ENCODE peak calls at places on chromosomes 13 and 19, in four cellular contexts. X, R, Q and U are unnamed samples.

GRCh38 chr19:8615813-8616596 is 5.5 kb upstream of the ADAMTS10 start:
- DNase-seq in X (peak), R (peak), Q (peak), U (peak)

GRCh38 chr13:30998548-30999140 is 66.2 kb downstream of the TEX26 start:
- DNase-seq in X (no peak), R (no peak), Q (no peak), U (no peak)

GRCh38 chr19:13001502-13002388 is 6.5 kb downstream of the NFIX start:
- DNase-seq in X (peak), R (no peak), Q (no peak), U (peak)

GRCh38 chr19:5632657-5633056 is 9.8 kb downstream of the SAFB start:
- DNase-seq in X (no peak), R (no peak), Q (no peak), U (no peak)

GRCh38 chr19:10256970-10257615 is 5.1 kb downstream of the MRPL4 start:
- DNase-seq in X (no peak), R (no peak), Q (no peak), U (no peak)

GRCh38 chr13:64551755-64552154 is 2678.4 kb downstream of the PCDH9 start:
- DNase-seq in X (no peak), R (peak), Q (no peak), U (no peak)

GRCh38 chr13:64471916-64472315 is 2758.2 kb downstream of the PCDH9 start:
- DNase-seq in X (no peak), R (peak), Q (no peak), U (no peak)

GRCh38 chr19:31297991-31298390 is 51.2 kb downstream of the TSHZ3 start:
- DNase-seq in X (no peak), R (no peak), Q (no peak), U (no peak)

GRCh38 chr19:23254141-23254910 is 4.1 kb upstream of the ZNF724 start:
- DNase-seq in X (no peak), R (no peak), Q (no peak), U (no peak)

GRCh38 chr13:113402471-113403254 is 38.7 kb upstream of the GRTP1 start:
- DNase-seq in X (peak), R (no peak), Q (no peak), U (no peak)

GRCh38 chr13:75258159-75258782 is 223.7 kb downstream of the TBC1D4 start:
- DNase-seq in X (no peak), R (peak), Q (no peak), U (no peak)

GRCh38 chr19:38877781-38878574 is at the start of gene RINL:
- DNase-seq in X (peak), R (no peak), Q (peak), U (no peak)

GRCh38 chr19:34666200-34666957 is 10.6 kb downstream of the SCGB2B2 start:
- DNase-seq in X (no peak), R (no peak), Q (no peak), U (no peak)

GRCh38 chr13:39410089-39410901 is 192.7 kb downstream of the LHFPL6 start:
- DNase-seq in X (no peak), R (no peak), Q (no peak), U (no peak)

GRCh38 chr13:113820813-113821651 is 42.8 kb downstream of the GAS6 start:
- DNase-seq in X (peak), R (peak), Q (no peak), U (peak)

GRCh38 chr13:83943530-83944279 is 61.4 kb upstream of the SLITRK1 start:
- DNase-seq in X (no peak), R (no peak), Q (no peak), U (no peak)

GRCh38 chr13:37701972-37702371 is 103.4 kb upstream of the POSTN start:
- DNase-seq in X (no peak), R (peak), Q (no peak), U (no peak)

GRCh38 chr13:105820415-105820814 is 715.0 kb downstream of the EFNB2 start:
- DNase-seq in X (no peak), R (no peak), Q (no peak), U (no peak)

GRCh38 chr13:52892925-52893324 is 44.5 kb upstream of the PCDH8 start:
- DNase-seq in X (no peak), R (no peak), Q (no peak), U (no peak)

GRCh38 chr19:2610637-2611482 is 91.6 kb downstream of the GNG7 start:
- DNase-seq in X (peak), R (peak), Q (peak), U (peak)

GRCh38 chr19:32824906-32825608 is 44.5 kb downstream of the SLC7A9 start:
- DNase-seq in X (no peak), R (no peak), Q (no peak), U (no peak)

GRCh38 chr13:32910530-32910929 is 105.7 kb upstream of the KL start:
- DNase-seq in X (no peak), R (no peak), Q (no peak), U (no peak)

GRCh38 chr13:79987761-79988160 is 353.2 kb downstream of the SPRY2 start:
- DNase-seq in X (no peak), R (no peak), Q (no peak), U (no peak)

GRCh38 chr19:17076539-17076919 is 952 bp downstream of the MYO9B start:
- DNase-seq in X (no peak), R (peak), Q (no peak), U (no peak)

GRCh38 chr13:46354143-46355087 is 32.6 kb downstream of the RUBCNL start:
- DNase-seq in X (no peak), R (peak), Q (no peak), U (no peak)

GRCh38 chr13:47672982-47673670 is 327.9 kb downstream of the SUCLA2 start:
- DNase-seq in X (no peak), R (peak), Q (no peak), U (no peak)

GRCh38 chr19:12126707-12127106 is 13.4 kb downstream of the ZNF20 start:
- DNase-seq in X (no peak), R (no peak), Q (no peak), U (no peak)

GRCh38 chr19:53101518-53101917 is 1.7 kb downstream of the ZNF160 start:
- DNase-seq in X (no peak), R (peak), Q (no peak), U (no peak)

GRCh38 chr19:6711078-6711361 is 9.4 kb downstream of the C3 start:
- DNase-seq in X (no peak), R (no peak), Q (no peak), U (no peak)

GRCh38 chr13:110455941-110456340 is 105.6 kb downstream of the RAB20 start:
- DNase-seq in X (peak), R (peak), Q (peak), U (peak)

GRCh38 chr13:93045836-93046235 is 180.8 kb upstream of the GPC6 start:
- DNase-seq in X (no peak), R (no peak), Q (no peak), U (no peak)

GRCh38 chr19:51653162-51653561 is 6.5 kb upstream of the SIGLEC14 start:
- DNase-seq in X (no peak), R (no peak), Q (no peak), U (no peak)

GRCh38 chr13:27423333-27423732 is 1.1 kb upstream of the GTF3A start:
- DNase-seq in X (no peak), R (no peak), Q (no peak), U (no peak)

GRCh38 chr19:50315773-50316448 is 13.3 kb downstream of the KCNC3 start:
- DNase-seq in X (no peak), R (no peak), Q (no peak), U (no peak)

GRCh38 chr13:50676602-50677001 is 166.9 kb downstream of the DLEU7 start:
- DNase-seq in X (no peak), R (peak), Q (no peak), U (no peak)

GRCh38 chr19:7512400-7512851 is 3.5 kb upstream of the ZNF358 start:
- DNase-seq in X (no peak), R (peak), Q (no peak), U (no peak)

GRCh38 chr13:43297967-43298366 is 274.6 kb downstream of the DNAJC15 start:
- DNase-seq in X (no peak), R (no peak), Q (no peak), U (no peak)

GRCh38 chr13:51581148-51581820 is 3.0 kb upstream of the WDFY2 start:
- DNase-seq in X (no peak), R (no peak), Q (no peak), U (no peak)

GRCh38 chr13:98990701-98991100 is 12.8 kb upstream of the DOCK9 start:
- DNase-seq in X (no peak), R (no peak), Q (no peak), U (no peak)